ENCODE peak calls at places on chromosomes 11 and 22, in nine cellular contexts. One of them, this sample, is unnamed.

GRCh38 chr11:24489477-24489876 is 7.4 kb upstream of the LUZP2 start:
- DNase-seq in OCI-M1: no peak
- DNase-seq in NCI-H1417 treated with DMSO at 0.1 percent for 48 hours: no peak
- DNase-seq in IMR-90: no peak
- DNase-seq in activated T-cell treated with anti-CD3 and anti-CD28 coated beads for 1 hour: no peak
- DNase-seq in stimulated activated effector memory CD8-positive, alpha-beta T cell treated with anti-CD3 and anti-CD28 coated beads, Interleukin-12 subunit alpha, Interleukin-12 subunit beta, amount 100 ng/mL, for 72 hours: no peak
- DNase-seq in glutamatergic neuron: no peak
- DNase-seq in iris pigment epithelial cell: no peak
- DNase-seq in effector CD4-positive, alpha-beta T cell: no peak
- DNase-seq in this sample: no peak

GRCh38 chr22:46737976-46738641 is at the start of gene CERK:
- DNase-seq in OCI-M1: peak
- DNase-seq in NCI-H1417 treated with DMSO at 0.1 percent for 48 hours: no peak
- DNase-seq in IMR-90: peak
- DNase-seq in activated T-cell treated with anti-CD3 and anti-CD28 coated beads for 1 hour: peak
- DNase-seq in stimulated activated effector memory CD8-positive, alpha-beta T cell treated with anti-CD3 and anti-CD28 coated beads, Interleukin-12 subunit alpha, Interleukin-12 subunit beta, amount 100 ng/mL, for 72 hours: peak
- DNase-seq in glutamatergic neuron: peak
- DNase-seq in iris pigment epithelial cell: peak
- DNase-seq in effector CD4-positive, alpha-beta T cell: peak
- DNase-seq in this sample: peak

GRCh38 chr22:19038728-19039447 is 83.3 kb downstream of the DGCR2 start:
- DNase-seq in OCI-M1: no peak
- DNase-seq in NCI-H1417 treated with DMSO at 0.1 percent for 48 hours: no peak
- DNase-seq in IMR-90: no peak
- DNase-seq in activated T-cell treated with anti-CD3 and anti-CD28 coated beads for 1 hour: no peak
- DNase-seq in stimulated activated effector memory CD8-positive, alpha-beta T cell treated with anti-CD3 and anti-CD28 coated beads, Interleukin-12 subunit alpha, Interleukin-12 subunit beta, amount 100 ng/mL, for 72 hours: no peak
- DNase-seq in glutamatergic neuron: no peak
- DNase-seq in iris pigment epithelial cell: no peak
- DNase-seq in effector CD4-positive, alpha-beta T cell: no peak
- DNase-seq in this sample: no peak

GRCh38 chr11:64396079-64396591 is 37.2 kb downstream of the RPS6KA4 start:
- DNase-seq in OCI-M1: no peak
- DNase-seq in NCI-H1417 treated with DMSO at 0.1 percent for 48 hours: no peak
- DNase-seq in IMR-90: no peak
- DNase-seq in activated T-cell treated with anti-CD3 and anti-CD28 coated beads for 1 hour: no peak
- DNase-seq in stimulated activated effector memory CD8-positive, alpha-beta T cell treated with anti-CD3 and anti-CD28 coated beads, Interleukin-12 subunit alpha, Interleukin-12 subunit beta, amount 100 ng/mL, for 72 hours: no peak
- DNase-seq in glutamatergic neuron: peak
- DNase-seq in iris pigment epithelial cell: peak
- DNase-seq in effector CD4-positive, alpha-beta T cell: no peak
- DNase-seq in this sample: no peak

GRCh38 chr11:43573233-43573632 is 107.3 kb upstream of the HSD17B12 start:
- DNase-seq in OCI-M1: peak
- DNase-seq in NCI-H1417 treated with DMSO at 0.1 percent for 48 hours: no peak
- DNase-seq in IMR-90: no peak
- DNase-seq in activated T-cell treated with anti-CD3 and anti-CD28 coated beads for 1 hour: no peak
- DNase-seq in stimulated activated effector memory CD8-positive, alpha-beta T cell treated with anti-CD3 and anti-CD28 coated beads, Interleukin-12 subunit alpha, Interleukin-12 subunit beta, amount 100 ng/mL, for 72 hours: no peak
- DNase-seq in glutamatergic neuron: peak
- DNase-seq in iris pigment epithelial cell: peak
- DNase-seq in effector CD4-positive, alpha-beta T cell: no peak
- DNase-seq in this sample: no peak

GRCh38 chr11:119468511-119468910 is 45.5 kb upstream of the THY1 start:
- DNase-seq in OCI-M1: no peak
- DNase-seq in NCI-H1417 treated with DMSO at 0.1 percent for 48 hours: no peak
- DNase-seq in IMR-90: no peak
- DNase-seq in activated T-cell treated with anti-CD3 and anti-CD28 coated beads for 1 hour: no peak
- DNase-seq in stimulated activated effector memory CD8-positive, alpha-beta T cell treated with anti-CD3 and anti-CD28 coated beads, Interleukin-12 subunit alpha, Interleukin-12 subunit beta, amount 100 ng/mL, for 72 hours: no peak
- DNase-seq in glutamatergic neuron: no peak
- DNase-seq in iris pigment epithelial cell: no peak
- DNase-seq in effector CD4-positive, alpha-beta T cell: no peak
- DNase-seq in this sample: no peak

GRCh38 chr11:16606784-16607674 is 131.4 kb upstream of the C11orf58 start:
- DNase-seq in OCI-M1: no peak
- DNase-seq in NCI-H1417 treated with DMSO at 0.1 percent for 48 hours: no peak
- DNase-seq in IMR-90: peak
- DNase-seq in activated T-cell treated with anti-CD3 and anti-CD28 coated beads for 1 hour: no peak
- DNase-seq in stimulated activated effector memory CD8-positive, alpha-beta T cell treated with anti-CD3 and anti-CD28 coated beads, Interleukin-12 subunit alpha, Interleukin-12 subunit beta, amount 100 ng/mL, for 72 hours: no peak
- DNase-seq in glutamatergic neuron: peak
- DNase-seq in iris pigment epithelial cell: no peak
- DNase-seq in effector CD4-positive, alpha-beta T cell: no peak
- DNase-seq in this sample: peak

GRCh38 chr22:42608481-42609361 is 6.0 kb downstream of the POLDIP3 start:
- DNase-seq in OCI-M1: no peak
- DNase-seq in NCI-H1417 treated with DMSO at 0.1 percent for 48 hours: no peak
- DNase-seq in IMR-90: peak
- DNase-seq in activated T-cell treated with anti-CD3 and anti-CD28 coated beads for 1 hour: no peak
- DNase-seq in stimulated activated effector memory CD8-positive, alpha-beta T cell treated with anti-CD3 and anti-CD28 coated beads, Interleukin-12 subunit alpha, Interleukin-12 subunit beta, amount 100 ng/mL, for 72 hours: no peak
- DNase-seq in glutamatergic neuron: no peak
- DNase-seq in iris pigment epithelial cell: peak
- DNase-seq in effector CD4-positive, alpha-beta T cell: no peak
- DNase-seq in this sample: no peak

GRCh38 chr11:134474070-134474860 is 62.2 kb upstream of the B3GAT1 start:
- DNase-seq in OCI-M1: no peak
- DNase-seq in NCI-H1417 treated with DMSO at 0.1 percent for 48 hours: no peak
- DNase-seq in IMR-90: no peak
- DNase-seq in activated T-cell treated with anti-CD3 and anti-CD28 coated beads for 1 hour: no peak
- DNase-seq in stimulated activated effector memory CD8-positive, alpha-beta T cell treated with anti-CD3 and anti-CD28 coated beads, Interleukin-12 subunit alpha, Interleukin-12 subunit beta, amount 100 ng/mL, for 72 hours: no peak
- DNase-seq in glutamatergic neuron: no peak
- DNase-seq in iris pigment epithelial cell: no peak
- DNase-seq in effector CD4-positive, alpha-beta T cell: no peak
- DNase-seq in this sample: no peak

GRCh38 chr11:30585892-30586250 is 282 bp downstream of the MPPED2 start:
- DNase-seq in OCI-M1: no peak
- DNase-seq in NCI-H1417 treated with DMSO at 0.1 percent for 48 hours: no peak
- DNase-seq in IMR-90: no peak
- DNase-seq in activated T-cell treated with anti-CD3 and anti-CD28 coated beads for 1 hour: no peak
- DNase-seq in stimulated activated effector memory CD8-positive, alpha-beta T cell treated with anti-CD3 and anti-CD28 coated beads, Interleukin-12 subunit alpha, Interleukin-12 subunit beta, amount 100 ng/mL, for 72 hours: no peak
- DNase-seq in glutamatergic neuron: peak
- DNase-seq in iris pigment epithelial cell: no peak
- DNase-seq in effector CD4-positive, alpha-beta T cell: no peak
- DNase-seq in this sample: no peak

GRCh38 chr22:42701694-42702093 is 19.0 kb downstream of the A4GALT start:
- DNase-seq in OCI-M1: no peak
- DNase-seq in NCI-H1417 treated with DMSO at 0.1 percent for 48 hours: no peak
- DNase-seq in IMR-90: no peak
- DNase-seq in activated T-cell treated with anti-CD3 and anti-CD28 coated beads for 1 hour: no peak
- DNase-seq in stimulated activated effector memory CD8-positive, alpha-beta T cell treated with anti-CD3 and anti-CD28 coated beads, Interleukin-12 subunit alpha, Interleukin-12 subunit beta, amount 100 ng/mL, for 72 hours: no peak
- DNase-seq in glutamatergic neuron: no peak
- DNase-seq in iris pigment epithelial cell: no peak
- DNase-seq in effector CD4-positive, alpha-beta T cell: no peak
- DNase-seq in this sample: no peak

GRCh38 chr11:97729546-97730272 is 1291.0 kb upstream of the CNTN5 start:
- DNase-seq in OCI-M1: no peak
- DNase-seq in NCI-H1417 treated with DMSO at 0.1 percent for 48 hours: no peak
- DNase-seq in IMR-90: no peak
- DNase-seq in activated T-cell treated with anti-CD3 and anti-CD28 coated beads for 1 hour: no peak
- DNase-seq in stimulated activated effector memory CD8-positive, alpha-beta T cell treated with anti-CD3 and anti-CD28 coated beads, Interleukin-12 subunit alpha, Interleukin-12 subunit beta, amount 100 ng/mL, for 72 hours: no peak
- DNase-seq in glutamatergic neuron: no peak
- DNase-seq in iris pigment epithelial cell: peak
- DNase-seq in effector CD4-positive, alpha-beta T cell: no peak
- DNase-seq in this sample: no peak

GRCh38 chr11:85423331-85423730 is 203.8 kb downstream of the DLG2 start:
- DNase-seq in OCI-M1: no peak
- DNase-seq in NCI-H1417 treated with DMSO at 0.1 percent for 48 hours: no peak
- DNase-seq in IMR-90: no peak
- DNase-seq in activated T-cell treated with anti-CD3 and anti-CD28 coated beads for 1 hour: no peak
- DNase-seq in stimulated activated effector memory CD8-positive, alpha-beta T cell treated with anti-CD3 and anti-CD28 coated beads, Interleukin-12 subunit alpha, Interleukin-12 subunit beta, amount 100 ng/mL, for 72 hours: no peak
- DNase-seq in glutamatergic neuron: no peak
- DNase-seq in iris pigment epithelial cell: no peak
- DNase-seq in effector CD4-positive, alpha-beta T cell: no peak
- DNase-seq in this sample: no peak

GRCh38 chr11:93733474-93733873 is 7.8 kb downstream of the TAF1D start:
- DNase-seq in OCI-M1: no peak
- DNase-seq in NCI-H1417 treated with DMSO at 0.1 percent for 48 hours: no peak
- DNase-seq in IMR-90: no peak
- DNase-seq in activated T-cell treated with anti-CD3 and anti-CD28 coated beads for 1 hour: no peak
- DNase-seq in stimulated activated effector memory CD8-positive, alpha-beta T cell treated with anti-CD3 and anti-CD28 coated beads, Interleukin-12 subunit alpha, Interleukin-12 subunit beta, amount 100 ng/mL, for 72 hours: no peak
- DNase-seq in glutamatergic neuron: no peak
- DNase-seq in iris pigment epithelial cell: no peak
- DNase-seq in effector CD4-positive, alpha-beta T cell: no peak
- DNase-seq in this sample: no peak

GRCh38 chr11:75317446-75318122 is 33.9 kb downstream of the ARRB1 start:
- DNase-seq in OCI-M1: no peak
- DNase-seq in NCI-H1417 treated with DMSO at 0.1 percent for 48 hours: no peak
- DNase-seq in IMR-90: no peak
- DNase-seq in activated T-cell treated with anti-CD3 and anti-CD28 coated beads for 1 hour: no peak
- DNase-seq in stimulated activated effector memory CD8-positive, alpha-beta T cell treated with anti-CD3 and anti-CD28 coated beads, Interleukin-12 subunit alpha, Interleukin-12 subunit beta, amount 100 ng/mL, for 72 hours: no peak
- DNase-seq in glutamatergic neuron: no peak
- DNase-seq in iris pigment epithelial cell: no peak
- DNase-seq in effector CD4-positive, alpha-beta T cell: no peak
- DNase-seq in this sample: no peak

GRCh38 chr11:29844701-29845379 is 172.0 kb downstream of the KCNA4 start:
- DNase-seq in OCI-M1: no peak
- DNase-seq in NCI-H1417 treated with DMSO at 0.1 percent for 48 hours: no peak
- DNase-seq in IMR-90: no peak
- DNase-seq in activated T-cell treated with anti-CD3 and anti-CD28 coated beads for 1 hour: no peak
- DNase-seq in stimulated activated effector memory CD8-positive, alpha-beta T cell treated with anti-CD3 and anti-CD28 coated beads, Interleukin-12 subunit alpha, Interleukin-12 subunit beta, amount 100 ng/mL, for 72 hours: no peak
- DNase-seq in glutamatergic neuron: no peak
- DNase-seq in iris pigment epithelial cell: no peak
- DNase-seq in effector CD4-positive, alpha-beta T cell: no peak
- DNase-seq in this sample: no peak

GRCh38 chr11:94895971-94896370 is 77.4 kb downstream of the CWC15 start:
- DNase-seq in OCI-M1: no peak
- DNase-seq in NCI-H1417 treated with DMSO at 0.1 percent for 48 hours: no peak
- DNase-seq in IMR-90: peak
- DNase-seq in activated T-cell treated with anti-CD3 and anti-CD28 coated beads for 1 hour: no peak
- DNase-seq in stimulated activated effector memory CD8-positive, alpha-beta T cell treated with anti-CD3 and anti-CD28 coated beads, Interleukin-12 subunit alpha, Interleukin-12 subunit beta, amount 100 ng/mL, for 72 hours: no peak
- DNase-seq in glutamatergic neuron: no peak
- DNase-seq in iris pigment epithelial cell: peak
- DNase-seq in effector CD4-positive, alpha-beta T cell: no peak
- DNase-seq in this sample: no peak

GRCh38 chr11:123357990-123358827 is 71.9 kb upstream of the GRAMD1B start:
- DNase-seq in OCI-M1: no peak
- DNase-seq in NCI-H1417 treated with DMSO at 0.1 percent for 48 hours: peak
- DNase-seq in IMR-90: peak
- DNase-seq in activated T-cell treated with anti-CD3 and anti-CD28 coated beads for 1 hour: no peak
- DNase-seq in stimulated activated effector memory CD8-positive, alpha-beta T cell treated with anti-CD3 and anti-CD28 coated beads, Interleukin-12 subunit alpha, Interleukin-12 subunit beta, amount 100 ng/mL, for 72 hours: peak
- DNase-seq in glutamatergic neuron: peak
- DNase-seq in iris pigment epithelial cell: peak
- DNase-seq in effector CD4-positive, alpha-beta T cell: no peak
- DNase-seq in this sample: no peak

GRCh38 chr11:28760676-28761390 is 652.6 kb downstream of the METTL15 start:
- DNase-seq in OCI-M1: no peak
- DNase-seq in NCI-H1417 treated with DMSO at 0.1 percent for 48 hours: no peak
- DNase-seq in IMR-90: peak
- DNase-seq in activated T-cell treated with anti-CD3 and anti-CD28 coated beads for 1 hour: no peak
- DNase-seq in stimulated activated effector memory CD8-positive, alpha-beta T cell treated with anti-CD3 and anti-CD28 coated beads, Interleukin-12 subunit alpha, Interleukin-12 subunit beta, amount 100 ng/mL, for 72 hours: no peak
- DNase-seq in glutamatergic neuron: no peak
- DNase-seq in iris pigment epithelial cell: peak
- DNase-seq in effector CD4-positive, alpha-beta T cell: no peak
- DNase-seq in this sample: no peak

GRCh38 chr11:91163619-91164451 is 941.0 kb upstream of the CHORDC1 start:
- DNase-seq in OCI-M1: no peak
- DNase-seq in NCI-H1417 treated with DMSO at 0.1 percent for 48 hours: peak
- DNase-seq in IMR-90: peak
- DNase-seq in activated T-cell treated with anti-CD3 and anti-CD28 coated beads for 1 hour: no peak
- DNase-seq in stimulated activated effector memory CD8-positive, alpha-beta T cell treated with anti-CD3 and anti-CD28 coated beads, Interleukin-12 subunit alpha, Interleukin-12 subunit beta, amount 100 ng/mL, for 72 hours: no peak
- DNase-seq in glutamatergic neuron: no peak
- DNase-seq in iris pigment epithelial cell: peak
- DNase-seq in effector CD4-positive, alpha-beta T cell: no peak
- DNase-seq in this sample: no peak

GRCh38 chr11:6350070-6350469 is 29.8 kb upstream of the CAVIN3 start:
- DNase-seq in OCI-M1: no peak
- DNase-seq in NCI-H1417 treated with DMSO at 0.1 percent for 48 hours: no peak
- DNase-seq in IMR-90: no peak
- DNase-seq in activated T-cell treated with anti-CD3 and anti-CD28 coated beads for 1 hour: no peak
- DNase-seq in stimulated activated effector memory CD8-positive, alpha-beta T cell treated with anti-CD3 and anti-CD28 coated beads, Interleukin-12 subunit alpha, Interleukin-12 subunit beta, amount 100 ng/mL, for 72 hours: no peak
- DNase-seq in glutamatergic neuron: no peak
- DNase-seq in iris pigment epithelial cell: no peak
- DNase-seq in effector CD4-positive, alpha-beta T cell: no peak
- DNase-seq in this sample: no peak

GRCh38 chr11:128757235-128757711 is 63.4 kb downstream of the FLI1 start:
- DNase-seq in OCI-M1: peak
- DNase-seq in NCI-H1417 treated with DMSO at 0.1 percent for 48 hours: no peak
- DNase-seq in IMR-90: peak
- DNase-seq in activated T-cell treated with anti-CD3 and anti-CD28 coated beads for 1 hour: peak
- DNase-seq in stimulated activated effector memory CD8-positive, alpha-beta T cell treated with anti-CD3 and anti-CD28 coated beads, Interleukin-12 subunit alpha, Interleukin-12 subunit beta, amount 100 ng/mL, for 72 hours: peak
- DNase-seq in glutamatergic neuron: no peak
- DNase-seq in iris pigment epithelial cell: peak
- DNase-seq in effector CD4-positive, alpha-beta T cell: peak
- DNase-seq in this sample: peak

GRCh38 chr22:40482391-40482790 is 112.0 kb downstream of the SGSM3 start:
- DNase-seq in OCI-M1: no peak
- DNase-seq in NCI-H1417 treated with DMSO at 0.1 percent for 48 hours: no peak
- DNase-seq in IMR-90: no peak
- DNase-seq in activated T-cell treated with anti-CD3 and anti-CD28 coated beads for 1 hour: no peak
- DNase-seq in stimulated activated effector memory CD8-positive, alpha-beta T cell treated with anti-CD3 and anti-CD28 coated beads, Interleukin-12 subunit alpha, Interleukin-12 subunit beta, amount 100 ng/mL, for 72 hours: no peak
- DNase-seq in glutamatergic neuron: no peak
- DNase-seq in iris pigment epithelial cell: no peak
- DNase-seq in effector CD4-positive, alpha-beta T cell: no peak
- DNase-seq in this sample: no peak

GRCh38 chr11:74322667-74323066 is 11.2 kb upstream of the P4HA3 start:
- DNase-seq in OCI-M1: no peak
- DNase-seq in NCI-H1417 treated with DMSO at 0.1 percent for 48 hours: no peak
- DNase-seq in IMR-90: peak
- DNase-seq in activated T-cell treated with anti-CD3 and anti-CD28 coated beads for 1 hour: no peak
- DNase-seq in stimulated activated effector memory CD8-positive, alpha-beta T cell treated with anti-CD3 and anti-CD28 coated beads, Interleukin-12 subunit alpha, Interleukin-12 subunit beta, amount 100 ng/mL, for 72 hours: no peak
- DNase-seq in glutamatergic neuron: no peak
- DNase-seq in iris pigment epithelial cell: peak
- DNase-seq in effector CD4-positive, alpha-beta T cell: no peak
- DNase-seq in this sample: no peak

GRCh38 chr11:84899740-84900139 is 727.4 kb downstream of the DLG2 start:
- DNase-seq in OCI-M1: peak
- DNase-seq in NCI-H1417 treated with DMSO at 0.1 percent for 48 hours: no peak
- DNase-seq in IMR-90: peak
- DNase-seq in activated T-cell treated with anti-CD3 and anti-CD28 coated beads for 1 hour: no peak
- DNase-seq in stimulated activated effector memory CD8-positive, alpha-beta T cell treated with anti-CD3 and anti-CD28 coated beads, Interleukin-12 subunit alpha, Interleukin-12 subunit beta, amount 100 ng/mL, for 72 hours: no peak
- DNase-seq in glutamatergic neuron: no peak
- DNase-seq in iris pigment epithelial cell: peak
- DNase-seq in effector CD4-positive, alpha-beta T cell: no peak
- DNase-seq in this sample: no peak

GRCh38 chr11:66126808-66127555 is 56.9 kb downstream of the PACS1 start:
- DNase-seq in OCI-M1: no peak
- DNase-seq in NCI-H1417 treated with DMSO at 0.1 percent for 48 hours: no peak
- DNase-seq in IMR-90: peak
- DNase-seq in activated T-cell treated with anti-CD3 and anti-CD28 coated beads for 1 hour: peak
- DNase-seq in stimulated activated effector memory CD8-positive, alpha-beta T cell treated with anti-CD3 and anti-CD28 coated beads, Interleukin-12 subunit alpha, Interleukin-12 subunit beta, amount 100 ng/mL, for 72 hours: peak
- DNase-seq in glutamatergic neuron: no peak
- DNase-seq in iris pigment epithelial cell: peak
- DNase-seq in effector CD4-positive, alpha-beta T cell: peak
- DNase-seq in this sample: peak

GRCh38 chr11:18844753-18845367 is 53.3 kb upstream of the PTPN5 start:
- DNase-seq in OCI-M1: peak
- DNase-seq in NCI-H1417 treated with DMSO at 0.1 percent for 48 hours: no peak
- DNase-seq in IMR-90: peak
- DNase-seq in activated T-cell treated with anti-CD3 and anti-CD28 coated beads for 1 hour: no peak
- DNase-seq in stimulated activated effector memory CD8-positive, alpha-beta T cell treated with anti-CD3 and anti-CD28 coated beads, Interleukin-12 subunit alpha, Interleukin-12 subunit beta, amount 100 ng/mL, for 72 hours: no peak
- DNase-seq in glutamatergic neuron: no peak
- DNase-seq in iris pigment epithelial cell: peak
- DNase-seq in effector CD4-positive, alpha-beta T cell: no peak
- DNase-seq in this sample: no peak

GRCh38 chr11:60868682-60869450 is 1.5 kb downstream of the ZP1 start:
- DNase-seq in OCI-M1: no peak
- DNase-seq in NCI-H1417 treated with DMSO at 0.1 percent for 48 hours: no peak
- DNase-seq in IMR-90: no peak
- DNase-seq in activated T-cell treated with anti-CD3 and anti-CD28 coated beads for 1 hour: no peak
- DNase-seq in stimulated activated effector memory CD8-positive, alpha-beta T cell treated with anti-CD3 and anti-CD28 coated beads, Interleukin-12 subunit alpha, Interleukin-12 subunit beta, amount 100 ng/mL, for 72 hours: no peak
- DNase-seq in glutamatergic neuron: no peak
- DNase-seq in iris pigment epithelial cell: no peak
- DNase-seq in effector CD4-positive, alpha-beta T cell: no peak
- DNase-seq in this sample: no peak

GRCh38 chr11:32779131-32779530 is 15.3 kb downstream of the CCDC73 start:
- DNase-seq in OCI-M1: peak
- DNase-seq in NCI-H1417 treated with DMSO at 0.1 percent for 48 hours: no peak
- DNase-seq in IMR-90: no peak
- DNase-seq in activated T-cell treated with anti-CD3 and anti-CD28 coated beads for 1 hour: no peak
- DNase-seq in stimulated activated effector memory CD8-positive, alpha-beta T cell treated with anti-CD3 and anti-CD28 coated beads, Interleukin-12 subunit alpha, Interleukin-12 subunit beta, amount 100 ng/mL, for 72 hours: no peak
- DNase-seq in glutamatergic neuron: no peak
- DNase-seq in iris pigment epithelial cell: no peak
- DNase-seq in effector CD4-positive, alpha-beta T cell: no peak
- DNase-seq in this sample: no peak

GRCh38 chr22:30602049-30602448 is 4.9 kb upstream of the TCN2 start:
- DNase-seq in OCI-M1: peak
- DNase-seq in NCI-H1417 treated with DMSO at 0.1 percent for 48 hours: no peak
- DNase-seq in IMR-90: peak
- DNase-seq in activated T-cell treated with anti-CD3 and anti-CD28 coated beads for 1 hour: no peak
- DNase-seq in stimulated activated effector memory CD8-positive, alpha-beta T cell treated with anti-CD3 and anti-CD28 coated beads, Interleukin-12 subunit alpha, Interleukin-12 subunit beta, amount 100 ng/mL, for 72 hours: no peak
- DNase-seq in glutamatergic neuron: no peak
- DNase-seq in iris pigment epithelial cell: peak
- DNase-seq in effector CD4-positive, alpha-beta T cell: no peak
- DNase-seq in this sample: no peak

GRCh38 chr11:94544832-94545640 is 1.3 kb downstream of the FUT4 start:
- DNase-seq in OCI-M1: no peak
- DNase-seq in NCI-H1417 treated with DMSO at 0.1 percent for 48 hours: no peak
- DNase-seq in IMR-90: no peak
- DNase-seq in activated T-cell treated with anti-CD3 and anti-CD28 coated beads for 1 hour: no peak
- DNase-seq in stimulated activated effector memory CD8-positive, alpha-beta T cell treated with anti-CD3 and anti-CD28 coated beads, Interleukin-12 subunit alpha, Interleukin-12 subunit beta, amount 100 ng/mL, for 72 hours: no peak
- DNase-seq in glutamatergic neuron: peak
- DNase-seq in iris pigment epithelial cell: peak
- DNase-seq in effector CD4-positive, alpha-beta T cell: no peak
- DNase-seq in this sample: peak